ENCODE peak calls at places on chromosomes 3 and 15, in four cellular contexts. J is uterus, U is AG04449, F is body of pancreas. M is an unnamed sample.

GRCh38 chr15:77030042-77030927 is 35.4 kb downstream of the PSTPIP1 start:
- DNase-seq in J (peak; percentile 9), U (no peak), F (peak; percentile 12), M (peak; percentile 85)

GRCh38 chr15:87871130-87871737 is 385.3 kb downstream of the NTRK3 start:
- DNase-seq in J (no peak), U (no peak), F (no peak), M (no peak)

GRCh38 chr15:77538011-77538410 is 94.7 kb downstream of the LINGO1 start:
- DNase-seq in J (no peak), U (no peak), F (no peak), M (no peak)

GRCh38 chr3:184361932-184362667 is 590 bp downstream of the POLR2H start:
- DNase-seq in J (no peak), U (no peak), F (peak; percentile 68), M (no peak)

GRCh38 chr3:99972380-99973104 is 141.8 kb downstream of the FILIP1L start:
- DNase-seq in J (no peak), U (no peak), F (no peak), M (no peak)

GRCh38 chr3:23806322-23807160 is 786 bp downstream of the UBE2E1 start:
- DNase-seq in J (peak; percentile 31), U (no peak), F (peak; percentile 22), M (peak; percentile 85)

GRCh38 chr15:73550190-73550589 is 83.0 kb downstream of the NPTN start:
- DNase-seq in J (no peak), U (no peak), F (no peak), M (no peak)

GRCh38 chr3:148149556-148149955 is 548.1 kb upstream of the AGTR1 start:
- DNase-seq in J (no peak), U (no peak), F (no peak), M (no peak)

GRCh38 chr3:77935418-77935817 is 895.5 kb downstream of the ROBO2 start:
- DNase-seq in J (no peak), U (no peak), F (no peak), M (no peak)

GRCh38 chr3:68088216-68088615 is 433.8 kb upstream of the SUCLG2 start:
- DNase-seq in J (no peak), U (no peak), F (peak; percentile 29), M (no peak)

GRCh38 chr15:34365073-34365825 is 1.7 kb downstream of the LPCAT4 start:
- DNase-seq in J (no peak), U (no peak), F (no peak), M (no peak)

GRCh38 chr3:47079432-47079831 is 84.5 kb downstream of the SETD2 start:
- DNase-seq in J (no peak), U (no peak), F (no peak), M (no peak)

GRCh38 chr3:197154-197855 is 742 bp downstream of the CHL1 start:
- DNase-seq in J (no peak), U (no peak), F (no peak), M (peak; percentile 84)

GRCh38 chr15:43943511-43943910 is 116.7 kb downstream of the WDR76 start:
- DNase-seq in J (no peak), U (no peak), F (no peak), M (no peak)

GRCh38 chr15:67834593-67835348 is 5.1 kb downstream of the RNU6-1 start:
- DNase-seq in J (no peak), U (no peak), F (no peak), M (no peak)

GRCh38 chr3:82100378-82100777 is 338.9 kb upstream of the GBE1 start:
- DNase-seq in J (no peak), U (no peak), F (no peak), M (no peak)

GRCh38 chr3:106013971-106014370 is 145.2 kb upstream of the CBLB start:
- DNase-seq in J (no peak), U (peak; percentile 95), F (no peak), M (no peak)

GRCh38 chr3:46027736-46028397 is 584 bp upstream of the XCR1 start:
- DNase-seq in J (no peak), U (no peak), F (no peak), M (peak; percentile 17)

GRCh38 chr3:53837331-53837730 is 8.9 kb downstream of the CHDH start:
- DNase-seq in J (no peak), U (no peak), F (no peak), M (no peak)

GRCh38 chr3:55333923-55334322 is 153.2 kb downstream of the WNT5A start:
- DNase-seq in J (no peak), U (peak; percentile 60), F (no peak), M (no peak)

GRCh38 chr3:139312959-139313358 is 30.9 kb upstream of the MRPS22 start:
- DNase-seq in J (no peak), U (no peak), F (no peak), M (no peak)

DNA sequence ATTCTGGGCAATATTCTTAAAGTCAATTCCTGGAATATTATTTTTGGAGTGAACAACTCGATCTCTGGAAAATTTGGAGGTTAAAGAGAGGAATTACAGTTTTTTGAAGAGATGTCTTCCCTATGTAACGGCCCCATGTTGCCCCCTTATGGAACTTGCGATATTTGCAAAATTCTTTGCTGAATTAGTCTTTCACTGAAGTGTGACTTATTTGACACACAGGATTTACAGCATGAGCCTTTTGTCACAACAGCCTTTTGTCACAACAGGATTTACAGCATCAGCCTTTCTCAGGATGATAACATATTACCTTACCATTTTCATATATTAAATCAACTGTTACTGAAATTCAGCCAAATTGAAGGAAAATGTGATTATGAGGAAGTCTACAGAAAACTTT is 37.8 kb upstream of the SPTSSB start:
- DNase-seq in J (no peak), U (no peak), F (peak; percentile 24), M (no peak)
- TF ChIP-seq CTCF in J (peak; percentile 29), U (peak; percentile 39), F (peak; percentile 61), M (peak; percentile 75)

DNA sequence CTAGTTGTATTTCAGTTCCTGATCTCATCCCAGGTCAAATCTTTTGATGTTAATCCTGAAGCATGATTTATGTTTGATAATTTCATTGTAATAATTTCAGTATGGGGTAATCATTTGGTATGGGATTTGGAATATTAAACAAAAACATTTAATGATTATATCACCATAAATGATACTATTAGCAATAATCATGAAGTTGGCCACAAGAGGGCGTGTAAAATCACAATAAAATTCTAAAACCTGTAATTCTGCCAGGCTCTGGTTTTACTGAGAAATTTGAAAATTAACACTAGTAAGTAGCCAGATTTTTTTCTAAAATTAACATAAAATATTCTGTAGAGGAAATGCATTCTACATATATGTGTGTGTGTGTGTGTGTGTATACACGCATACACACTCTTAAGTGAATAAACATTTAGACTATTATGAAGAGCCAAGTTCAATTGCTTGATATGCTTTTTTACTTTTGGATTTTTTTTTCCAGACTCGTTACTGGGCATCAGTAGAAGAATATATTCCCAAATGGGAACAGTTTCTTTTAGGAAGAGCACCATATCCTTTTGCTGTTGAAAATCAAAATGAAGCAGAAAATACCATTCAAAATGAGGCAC is 40.5 kb downstream of the FEZF2 start:
- DNase-seq in J (no peak), U (no peak), F (no peak), M (no peak)
- TF ChIP-seq CTCF in J (no peak), U (no peak), F (peak; percentile 50), M (peak; percentile 67)

GRCh38 chr3:32734756-32735155 is 49.8 kb downstream of the CNOT10 start:
- DNase-seq in J (no peak), U (no peak), F (no peak), M (no peak)

DNA sequence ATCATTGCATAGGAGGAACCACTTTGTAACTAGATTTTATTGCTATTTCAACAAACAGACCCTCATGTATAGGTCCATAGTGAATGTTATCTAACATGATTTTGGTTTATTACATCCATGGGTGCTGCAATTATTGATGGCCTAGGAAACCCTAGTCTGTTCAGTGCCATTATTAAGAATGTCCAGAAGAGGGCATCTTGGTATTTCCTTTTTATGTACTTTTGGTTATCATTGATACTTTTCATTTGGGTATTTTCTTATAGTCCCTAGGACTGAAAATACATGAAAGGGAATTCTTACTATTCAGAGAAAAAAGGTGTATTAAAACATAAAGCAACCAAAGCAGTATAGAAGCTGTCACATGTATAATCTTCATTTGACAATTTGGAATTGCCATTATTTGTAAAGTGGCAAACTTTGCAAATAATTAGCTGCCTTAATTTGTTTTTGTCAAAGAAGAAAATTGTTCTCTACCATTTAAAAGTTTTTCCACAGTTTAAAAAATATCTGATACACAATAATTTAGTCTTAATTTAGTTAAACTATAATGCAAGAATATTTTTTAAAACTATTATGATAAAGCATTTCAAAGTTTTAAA is 48.7 kb downstream of the CNOT10 start:
- DNase-seq in J (no peak), U (no peak), F (no peak), M (no peak)
- TF ChIP-seq CTCF in J (peak; percentile 34), U (peak; percentile 51), F (peak; percentile 49), M (peak; percentile 76)

GRCh38 chr3:190053919-190054672 is 66.6 kb downstream of the P3H2 start:
- DNase-seq in J (no peak), U (no peak), F (no peak), M (no peak)
- TF ChIP-seq CTCF in J (no peak), U (no peak), F (no peak), M (no peak)

DNA sequence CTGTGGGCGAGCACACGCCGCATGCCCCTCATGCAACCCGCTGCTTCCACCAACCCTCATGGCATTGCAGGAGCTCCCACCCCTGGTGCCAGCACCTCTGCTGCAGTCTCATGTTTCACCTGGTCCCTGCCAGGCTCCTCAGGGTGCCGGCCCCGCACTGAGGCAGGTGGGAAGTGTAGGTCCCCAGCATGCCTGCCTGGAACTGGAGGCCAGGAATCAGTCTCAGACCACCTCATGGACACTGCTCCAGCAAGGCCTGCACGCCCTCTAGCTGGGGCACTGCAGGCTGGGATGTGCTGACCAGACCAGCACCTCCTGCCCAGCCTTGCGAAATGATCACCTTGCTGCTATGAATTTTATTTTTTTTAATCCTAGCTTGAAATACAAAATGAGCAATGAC is 39.1 kb downstream of the OCA2 start:
- DNase-seq in J (no peak), U (no peak), F (no peak), M (peak; percentile 67)
- TF ChIP-seq CTCF in J (no peak), U (no peak), F (no peak), M (no peak)

GRCh38 chr15:37291920-37292319 is 191.6 kb upstream of the MEIS2 start:
- DNase-seq in J (no peak), U (no peak), F (no peak), M (no peak)

GRCh38 chr15:37289109-37289765 is 188.9 kb upstream of the MEIS2 start:
- DNase-seq in J (no peak), U (no peak), F (no peak), M (no peak)
- TF ChIP-seq CTCF in J (no peak), U (peak; percentile 70), F (no peak), M (peak; percentile 42)

GRCh38 chr15:39887211-39887610 is 32.9 kb downstream of the GPR176 start:
- DNase-seq in J (no peak), U (no peak), F (no peak), M (no peak)

GRCh38 chr15:39886418-39886817 is 33.6 kb downstream of the GPR176 start:
- DNase-seq in J (no peak), U (no peak), F (no peak), M (no peak)

GRCh38 chr15:39888243-39888642 is 31.8 kb downstream of the GPR176 start:
- DNase-seq in J (no peak), U (no peak), F (no peak), M (no peak)

GRCh38 chr15:39888809-39889208 is 31.3 kb downstream of the GPR176 start:
- DNase-seq in J (no peak), U (no peak), F (no peak), M (no peak)

GRCh38 chr15:39887832-39888231 is 32.2 kb downstream of the GPR176 start:
- DNase-seq in J (no peak), U (no peak), F (peak; percentile 33), M (no peak)
- TF ChIP-seq CTCF in J (peak; percentile 33), U (peak; percentile 43), F (peak; percentile 50), M (peak; percentile 72)

M was measured in osteocyte.